ENCODE peak calls at places on chromosomes 16 and 17, in six cellular contexts. One of them, this sample, is unnamed.

GRCh38 chr17:34609210-34609609 is 29.8 kb downstream of the TMEM132E start:
- DNase-seq in heart left ventricle: no peak
- DNase-seq in right atrium auricular region: no peak
- DNase-seq in endodermal cell: peak; percentile 71
- DNase-seq in HCT116: no peak
- DNase-seq in body of pancreas: no peak
- DNase-seq in this sample: no peak

GRCh38 chr16:11350531-11351335 is 5.5 kb downstream of the RMI2 start:
- DNase-seq in heart left ventricle: no peak
- DNase-seq in right atrium auricular region: no peak
- DNase-seq in endodermal cell: no peak
- DNase-seq in HCT116: no peak
- DNase-seq in body of pancreas: no peak
- DNase-seq in this sample: no peak

GRCh38 chr17:55774834-55775233 is 24.0 kb downstream of the PCTP start:
- DNase-seq in heart left ventricle: no peak
- DNase-seq in right atrium auricular region: no peak
- DNase-seq in endodermal cell: peak; percentile 59
- DNase-seq in HCT116: no peak
- DNase-seq in body of pancreas: no peak
- DNase-seq in this sample: no peak

GRCh38 chr17:11486726-11487310 is 111.5 kb upstream of the DNAH9 start:
- DNase-seq in heart left ventricle: no peak
- DNase-seq in right atrium auricular region: peak; percentile 26
- DNase-seq in endodermal cell: peak; percentile 51
- DNase-seq in HCT116: no peak
- DNase-seq in body of pancreas: no peak
- DNase-seq in this sample: peak; percentile 40

GRCh38 chr16:77816293-77816692 is 27.9 kb downstream of the VAT1L start:
- DNase-seq in heart left ventricle: no peak
- DNase-seq in right atrium auricular region: no peak
- DNase-seq in endodermal cell: no peak
- DNase-seq in HCT116: no peak
- DNase-seq in body of pancreas: peak; percentile 71
- DNase-seq in this sample: no peak

GRCh38 chr16:73047536-73048291 is at the start of gene ZFHX3:
- DNase-seq in heart left ventricle: peak; percentile 72
- DNase-seq in right atrium auricular region: peak; percentile 90
- DNase-seq in endodermal cell: peak; percentile 87
- DNase-seq in HCT116: no peak
- DNase-seq in body of pancreas: peak; percentile 88
- DNase-seq in this sample: peak; percentile 57

GRCh38 chr16:67236551-67237395 is 9.8 kb downstream of the TMEM208 start:
- DNase-seq in heart left ventricle: no peak
- DNase-seq in right atrium auricular region: no peak
- DNase-seq in endodermal cell: peak; percentile 98
- DNase-seq in HCT116: peak; percentile 69
- DNase-seq in body of pancreas: peak; percentile 37
- DNase-seq in this sample: peak; percentile 88

GRCh38 chr16:83924686-83925085 is 25.8 kb downstream of the MLYCD start:
- DNase-seq in heart left ventricle: no peak
- DNase-seq in right atrium auricular region: no peak
- DNase-seq in endodermal cell: no peak
- DNase-seq in HCT116: no peak
- DNase-seq in body of pancreas: no peak
- DNase-seq in this sample: no peak

GRCh38 chr16:67456383-67457140 is 24.4 kb downstream of the ATP6V0D1 start:
- DNase-seq in heart left ventricle: peak; percentile 56
- DNase-seq in right atrium auricular region: peak; percentile 79
- DNase-seq in endodermal cell: peak; percentile 72
- DNase-seq in HCT116: no peak
- DNase-seq in body of pancreas: peak; percentile 80
- DNase-seq in this sample: no peak

GRCh38 chr16:22324787-22325597 is 27.8 kb downstream of the POLR3E start:
- DNase-seq in heart left ventricle: no peak
- DNase-seq in right atrium auricular region: no peak
- DNase-seq in endodermal cell: peak; percentile 24
- DNase-seq in HCT116: no peak
- DNase-seq in body of pancreas: no peak
- DNase-seq in this sample: no peak

GRCh38 chr17:58344047-58344790 is 7.8 kb downstream of the SUPT4H1 start:
- DNase-seq in heart left ventricle: no peak
- DNase-seq in right atrium auricular region: no peak
- DNase-seq in endodermal cell: peak; percentile 53
- DNase-seq in HCT116: no peak
- DNase-seq in body of pancreas: no peak
- DNase-seq in this sample: no peak

GRCh38 chr17:82389379-82389778 is 17.8 kb downstream of the UTS2R start:
- DNase-seq in heart left ventricle: no peak
- DNase-seq in right atrium auricular region: no peak
- DNase-seq in endodermal cell: no peak
- DNase-seq in HCT116: no peak
- DNase-seq in body of pancreas: no peak
- DNase-seq in this sample: no peak

GRCh38 chr17:49603238-49603637 is 27.6 kb downstream of the NXPH3 start:
- DNase-seq in heart left ventricle: no peak
- DNase-seq in right atrium auricular region: no peak
- DNase-seq in endodermal cell: no peak
- DNase-seq in HCT116: no peak
- DNase-seq in body of pancreas: no peak
- DNase-seq in this sample: no peak

GRCh38 chr17:74567397-74567796 is at the start of gene CD300H:
- DNase-seq in heart left ventricle: no peak
- DNase-seq in right atrium auricular region: no peak
- DNase-seq in endodermal cell: no peak
- DNase-seq in HCT116: no peak
- DNase-seq in body of pancreas: no peak
- DNase-seq in this sample: no peak

GRCh38 chr17:305090-305976 is 47.3 kb downstream of the RPH3AL start:
- DNase-seq in heart left ventricle: no peak
- DNase-seq in right atrium auricular region: no peak
- DNase-seq in endodermal cell: peak; percentile 79
- DNase-seq in HCT116: no peak
- DNase-seq in body of pancreas: peak; percentile 30
- DNase-seq in this sample: peak; percentile 60

GRCh38 chr17:40074871-40075215 is 12.1 kb downstream of the THRA start:
- DNase-seq in heart left ventricle: no peak
- DNase-seq in right atrium auricular region: no peak
- DNase-seq in endodermal cell: no peak
- DNase-seq in HCT116: no peak
- DNase-seq in body of pancreas: no peak
- DNase-seq in this sample: no peak

GRCh38 chr17:78132767-78133178 is 2.2 kb downstream of the TMC8 start:
- DNase-seq in heart left ventricle: no peak
- DNase-seq in right atrium auricular region: no peak
- DNase-seq in endodermal cell: peak; percentile 69
- DNase-seq in HCT116: no peak
- DNase-seq in body of pancreas: no peak
- DNase-seq in this sample: no peak

GRCh38 chr16:17556276-17557052 is 85.7 kb upstream of the XYLT1 start:
- DNase-seq in heart left ventricle: no peak
- DNase-seq in right atrium auricular region: no peak
- DNase-seq in endodermal cell: peak; percentile 57
- DNase-seq in HCT116: peak; percentile 34
- DNase-seq in body of pancreas: no peak
- DNase-seq in this sample: no peak

GRCh38 chr17:64978138-64978537 is 58.9 kb upstream of the LRRC37A3 start:
- DNase-seq in heart left ventricle: no peak
- DNase-seq in right atrium auricular region: no peak
- DNase-seq in endodermal cell: peak; percentile 13
- DNase-seq in HCT116: no peak
- DNase-seq in body of pancreas: no peak
- DNase-seq in this sample: no peak

GRCh38 chr17:57413848-57414651 is 157.7 kb downstream of the MSI2 start:
- DNase-seq in heart left ventricle: no peak
- DNase-seq in right atrium auricular region: no peak
- DNase-seq in endodermal cell: no peak
- DNase-seq in HCT116: no peak
- DNase-seq in body of pancreas: no peak
- DNase-seq in this sample: no peak

GRCh38 chr16:17331071-17331521 is 139.7 kb downstream of the XYLT1 start:
- DNase-seq in heart left ventricle: no peak
- DNase-seq in right atrium auricular region: peak; percentile 92
- DNase-seq in endodermal cell: no peak
- DNase-seq in HCT116: no peak
- DNase-seq in body of pancreas: no peak
- DNase-seq in this sample: no peak

GRCh38 chr17:11305524-11305923 is 64.5 kb downstream of the SHISA6 start:
- DNase-seq in heart left ventricle: no peak
- DNase-seq in right atrium auricular region: no peak
- DNase-seq in endodermal cell: no peak
- DNase-seq in HCT116: no peak
- DNase-seq in body of pancreas: no peak
- DNase-seq in this sample: no peak

GRCh38 chr17:77649717-77650211 is 308.7 kb upstream of the TNRC6C start:
- DNase-seq in heart left ventricle: no peak
- DNase-seq in right atrium auricular region: no peak
- DNase-seq in endodermal cell: peak; percentile 41
- DNase-seq in HCT116: peak; percentile 42
- DNase-seq in body of pancreas: no peak
- DNase-seq in this sample: no peak

GRCh38 chr16:9790199-9790598 is 392.0 kb downstream of the GRIN2A start:
- DNase-seq in heart left ventricle: no peak
- DNase-seq in right atrium auricular region: no peak
- DNase-seq in endodermal cell: no peak
- DNase-seq in HCT116: no peak
- DNase-seq in body of pancreas: no peak
- DNase-seq in this sample: no peak

GRCh38 chr16:21611546-21612384 is 12.4 kb downstream of the METTL9 start:
- DNase-seq in heart left ventricle: no peak
- DNase-seq in right atrium auricular region: no peak
- DNase-seq in endodermal cell: no peak
- DNase-seq in HCT116: no peak
- DNase-seq in body of pancreas: no peak
- DNase-seq in this sample: no peak

GRCh38 chr17:48489781-48490180 is 41.0 kb downstream of the HOXB1 start:
- DNase-seq in heart left ventricle: no peak
- DNase-seq in right atrium auricular region: no peak
- DNase-seq in endodermal cell: peak; percentile 88
- DNase-seq in HCT116: no peak
- DNase-seq in body of pancreas: no peak
- DNase-seq in this sample: no peak
- H3K27ac ChIP-seq in heart left ventricle: no peak overlapping the region
- H3K27ac ChIP-seq in right atrium auricular region: no peak overlapping the region
- H3K27ac ChIP-seq in endodermal cell: no peak overlapping the region
- H3K27ac ChIP-seq in HCT116: no peak overlapping the region
- H3K27ac ChIP-seq in body of pancreas: no peak overlapping the region
- H3K27ac ChIP-seq in this sample: no peak overlapping the region

GRCh38 chr17:29008591-29008990 is 2.8 kb upstream of the SEZ6 start:
- DNase-seq in heart left ventricle: no peak
- DNase-seq in right atrium auricular region: no peak
- DNase-seq in endodermal cell: no peak
- DNase-seq in HCT116: no peak
- DNase-seq in body of pancreas: no peak
- DNase-seq in this sample: no peak
- H3K27me3 ChIP-seq in heart left ventricle: peaks cover 30% of the 10 kb centered on the region
- H3K27me3 ChIP-seq in right atrium auricular region: peaks cover 9% of the 10 kb centered on the region
- H3K27me3 ChIP-seq in endodermal cell: peaks cover 21% of the 10 kb centered on the region
- H3K27me3 ChIP-seq in HCT116: peaks cover 55% of the 10 kb centered on the region
- H3K27me3 ChIP-seq in body of pancreas: peaks cover 18% of the 10 kb centered on the region
- H3K27me3 ChIP-seq in this sample: no peaks in the 10 kb centered on the region

DNA sequence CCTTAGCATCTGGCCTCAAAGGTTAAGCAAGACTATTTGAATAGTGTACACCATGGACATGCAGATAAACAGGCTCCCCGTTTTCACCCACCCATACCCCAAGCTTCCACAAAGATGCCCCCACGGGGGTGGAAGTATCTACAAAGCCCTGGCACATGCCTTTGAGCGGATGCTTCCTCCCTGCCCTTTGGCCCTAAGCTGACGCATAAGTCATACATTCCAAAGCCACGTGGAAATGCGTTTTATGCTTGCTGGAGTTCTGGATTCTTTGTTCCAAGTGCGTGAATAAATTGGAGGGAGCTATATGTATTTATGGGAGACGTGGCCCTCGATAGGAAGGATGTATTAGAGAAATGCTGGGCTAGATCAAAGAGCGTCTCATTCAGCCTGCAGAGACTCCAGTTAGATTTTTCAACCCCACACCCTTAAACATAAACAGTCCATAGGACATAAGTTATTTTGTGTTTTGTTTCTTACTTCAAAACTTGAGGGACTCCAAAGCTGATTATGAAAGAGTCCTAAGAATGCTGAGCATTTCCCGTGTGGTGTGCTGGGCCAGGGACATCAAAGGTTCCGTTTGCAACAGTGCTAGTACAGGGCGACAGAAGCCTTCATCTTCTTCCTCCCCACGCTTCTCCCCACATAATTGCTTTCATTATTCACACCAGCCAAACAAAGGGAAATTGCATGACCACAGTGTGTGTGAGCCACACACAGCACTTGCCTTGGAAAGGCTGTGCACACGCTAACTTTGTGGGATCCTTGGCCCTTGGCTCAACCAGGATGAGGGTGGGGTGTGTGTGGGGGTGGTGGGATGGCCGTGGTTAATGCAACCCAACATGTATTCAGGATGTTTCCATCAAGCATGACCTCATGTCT is 73.6 kb downstream of the WIPI1 start:
- DNase-seq in heart left ventricle: peak; percentile 51
- DNase-seq in right atrium auricular region: no peak
- DNase-seq in endodermal cell: peak; percentile 36
- DNase-seq in HCT116: peak; percentile 86
- DNase-seq in body of pancreas: no peak
- DNase-seq in this sample: no peak
- H3K27ac ChIP-seq in heart left ventricle: peak overlapping the region; percentile 77
- H3K27ac ChIP-seq in right atrium auricular region: peak overlapping the region; percentile 41
- H3K27ac ChIP-seq in endodermal cell: no peak overlapping the region
- H3K27ac ChIP-seq in HCT116: peak overlapping the region; percentile 96
- H3K27ac ChIP-seq in body of pancreas: no peak overlapping the region
- H3K27ac ChIP-seq in this sample: no peak overlapping the region

GRCh38 chr17:44651228-44651627 is 5.0 kb upstream of the MEIOC start:
- DNase-seq in heart left ventricle: no peak
- DNase-seq in right atrium auricular region: no peak
- DNase-seq in endodermal cell: no peak
- DNase-seq in HCT116: no peak
- DNase-seq in body of pancreas: no peak
- DNase-seq in this sample: no peak

GRCh38 chr17:44653954-44654353 is 2.3 kb upstream of the MEIOC start:
- DNase-seq in heart left ventricle: no peak
- DNase-seq in right atrium auricular region: no peak
- DNase-seq in endodermal cell: no peak
- DNase-seq in HCT116: no peak
- DNase-seq in body of pancreas: no peak
- DNase-seq in this sample: no peak

GRCh38 chr17:44655983-44656700 is at the start of gene MEIOC:
- DNase-seq in heart left ventricle: no peak
- DNase-seq in right atrium auricular region: no peak
- DNase-seq in endodermal cell: peak; percentile 97
- DNase-seq in HCT116: no peak
- DNase-seq in body of pancreas: peak; percentile 8
- DNase-seq in this sample: no peak

GRCh38 chr17:44652727-44653126 is 3.5 kb upstream of the MEIOC start:
- DNase-seq in heart left ventricle: no peak
- DNase-seq in right atrium auricular region: no peak
- DNase-seq in endodermal cell: no peak
- DNase-seq in HCT116: no peak
- DNase-seq in body of pancreas: no peak
- DNase-seq in this sample: no peak

DNA sequence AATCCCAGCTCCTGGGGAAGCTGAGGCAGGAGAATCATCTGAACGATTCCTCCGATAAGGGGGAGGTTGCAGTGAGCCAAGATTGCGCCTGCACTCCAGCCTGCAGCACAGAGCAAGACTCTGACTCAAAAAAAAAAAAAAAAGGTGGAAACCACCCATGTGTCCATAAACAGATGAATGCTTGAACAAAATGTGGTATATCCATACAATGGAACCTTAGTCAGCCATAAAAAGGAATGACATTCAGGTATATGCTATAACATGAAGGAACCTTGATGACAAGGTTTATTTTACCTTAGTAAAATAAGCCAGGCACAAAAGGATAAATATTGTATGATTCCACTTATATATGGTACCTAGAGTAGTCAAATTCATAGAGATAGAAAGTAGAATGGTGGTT is 2.9 kb upstream of the MEIOC start:
- DNase-seq in heart left ventricle: no peak
- DNase-seq in right atrium auricular region: no peak
- DNase-seq in endodermal cell: no peak
- DNase-seq in HCT116: no peak
- DNase-seq in body of pancreas: no peak
- DNase-seq in this sample: no peak
- H3K27me3 ChIP-seq in heart left ventricle: peaks cover 36% of the 10 kb centered on the region
- H3K27me3 ChIP-seq in right atrium auricular region: no peaks in the 10 kb centered on the region
- H3K27me3 ChIP-seq in endodermal cell: peaks cover 60% of the 10 kb centered on the region
- H3K27me3 ChIP-seq in HCT116: no peaks in the 10 kb centered on the region
- H3K27me3 ChIP-seq in body of pancreas: peaks cover 10% of the 10 kb centered on the region
- H3K27me3 ChIP-seq in this sample: peaks cover 4% of the 10 kb centered on the region

This sample was measured in SJCRH30.